ENCODE peak calls at places on chromosomes 7 and 10, in seven cellular contexts. One of them, this sample, is unnamed.

GRCh38 chr7:149432121-149432691 is 28.7 kb downstream of the ZNF777 start:
- DNase-seq in HT-29: no peak
- DNase-seq in HuH-7.5: no peak
- DNase-seq in GM23248: no peak
- DNase-seq in fibroblast of mammary gland: no peak
- DNase-seq in GM03348: no peak
- DNase-seq in HuH-7: no peak
- DNase-seq in this sample: no peak

GRCh38 chr7:133576769-133577168 is 323.9 kb downstream of the EXOC4 start:
- DNase-seq in HT-29: no peak
- DNase-seq in HuH-7.5: no peak
- DNase-seq in GM23248: no peak
- DNase-seq in fibroblast of mammary gland: no peak
- DNase-seq in GM03348: no peak
- DNase-seq in HuH-7: no peak
- DNase-seq in this sample: no peak

GRCh38 chr7:46545790-46546189 is 624.7 kb upstream of the IGFBP3 start:
- DNase-seq in HT-29: peak
- DNase-seq in HuH-7.5: no peak
- DNase-seq in GM23248: peak
- DNase-seq in fibroblast of mammary gland: peak
- DNase-seq in GM03348: peak
- DNase-seq in HuH-7: no peak
- DNase-seq in this sample: no peak

GRCh38 chr7:73586911-73587310 is 8.5 kb upstream of the TBL2 start:
- DNase-seq in HT-29: no peak
- DNase-seq in HuH-7.5: no peak
- DNase-seq in GM23248: no peak
- DNase-seq in fibroblast of mammary gland: no peak
- DNase-seq in GM03348: no peak
- DNase-seq in HuH-7: no peak
- DNase-seq in this sample: no peak

GRCh38 chr7:5351508-5352265 is 68.9 kb downstream of the SLC29A4 start:
- DNase-seq in HT-29: no peak
- DNase-seq in HuH-7.5: no peak
- DNase-seq in GM23248: no peak
- DNase-seq in fibroblast of mammary gland: peak
- DNase-seq in GM03348: no peak
- DNase-seq in HuH-7: no peak
- DNase-seq in this sample: no peak

GRCh38 chr7:134276951-134277350 is 39.8 kb downstream of the SLC35B4 start:
- DNase-seq in HT-29: no peak
- DNase-seq in HuH-7.5: no peak
- DNase-seq in GM23248: no peak
- DNase-seq in fibroblast of mammary gland: no peak
- DNase-seq in GM03348: no peak
- DNase-seq in HuH-7: no peak
- DNase-seq in this sample: no peak

GRCh38 chr7:117025891-117026290 is 72.6 kb downstream of the ST7 start:
- DNase-seq in HT-29: no peak
- DNase-seq in HuH-7.5: no peak
- DNase-seq in GM23248: no peak
- DNase-seq in fibroblast of mammary gland: peak
- DNase-seq in GM03348: no peak
- DNase-seq in HuH-7: no peak
- DNase-seq in this sample: no peak

GRCh38 chr10:18303851-18304800 is 163.9 kb downstream of the CACNB2 start:
- DNase-seq in HT-29: no peak
- DNase-seq in HuH-7.5: no peak
- DNase-seq in GM23248: no peak
- DNase-seq in fibroblast of mammary gland: no peak
- DNase-seq in GM03348: no peak
- DNase-seq in HuH-7: no peak
- DNase-seq in this sample: peak

GRCh38 chr10:84593546-84593945 is 265.2 kb downstream of the CCSER2 start:
- DNase-seq in HT-29: no peak
- DNase-seq in HuH-7.5: no peak
- DNase-seq in GM23248: no peak
- DNase-seq in fibroblast of mammary gland: no peak
- DNase-seq in GM03348: no peak
- DNase-seq in HuH-7: no peak
- DNase-seq in this sample: no peak

GRCh38 chr10:11295492-11295891 is 277.8 kb downstream of the CELF2 start:
- DNase-seq in HT-29: no peak
- DNase-seq in HuH-7.5: no peak
- DNase-seq in GM23248: no peak
- DNase-seq in fibroblast of mammary gland: no peak
- DNase-seq in GM03348: no peak
- DNase-seq in HuH-7: no peak
- DNase-seq in this sample: no peak

GRCh38 chr7:132030161-132030568 is 473.7 kb upstream of the PODXL start:
- DNase-seq in HT-29: no peak
- DNase-seq in HuH-7.5: no peak
- DNase-seq in GM23248: no peak
- DNase-seq in fibroblast of mammary gland: no peak
- DNase-seq in GM03348: no peak
- DNase-seq in HuH-7: no peak
- DNase-seq in this sample: no peak

GRCh38 chr7:75722381-75722780 is 16.4 kb downstream of the HIP1 start:
- DNase-seq in HT-29: no peak
- DNase-seq in HuH-7.5: no peak
- DNase-seq in GM23248: no peak
- DNase-seq in fibroblast of mammary gland: no peak
- DNase-seq in GM03348: no peak
- DNase-seq in HuH-7: no peak
- DNase-seq in this sample: no peak

GRCh38 chr10:125037145-125037544 is 95.2 kb downstream of the ZRANB1 start:
- DNase-seq in HT-29: peak
- DNase-seq in HuH-7.5: no peak
- DNase-seq in GM23248: peak
- DNase-seq in fibroblast of mammary gland: peak
- DNase-seq in GM03348: peak
- DNase-seq in HuH-7: no peak
- DNase-seq in this sample: no peak

GRCh38 chr7:294440-295154 is 4.6 kb downstream of the FOXL3 start:
- DNase-seq in HT-29: no peak
- DNase-seq in HuH-7.5: no peak
- DNase-seq in GM23248: no peak
- DNase-seq in fibroblast of mammary gland: no peak
- DNase-seq in GM03348: no peak
- DNase-seq in HuH-7: no peak
- DNase-seq in this sample: no peak

GRCh38 chr10:115918812-115919211 is 354.2 kb downstream of the GFRA1 start:
- DNase-seq in HT-29: no peak
- DNase-seq in HuH-7.5: no peak
- DNase-seq in GM23248: peak
- DNase-seq in fibroblast of mammary gland: peak
- DNase-seq in GM03348: peak
- DNase-seq in HuH-7: no peak
- DNase-seq in this sample: no peak

GRCh38 chr10:24483701-24484100 is 240.0 kb downstream of the ARHGAP21 start:
- DNase-seq in HT-29: peak
- DNase-seq in HuH-7.5: peak
- DNase-seq in GM23248: peak
- DNase-seq in fibroblast of mammary gland: peak
- DNase-seq in GM03348: peak
- DNase-seq in HuH-7: peak
- DNase-seq in this sample: peak

GRCh38 chr10:112177247-112177646 is 6.3 kb downstream of the GPAM start:
- DNase-seq in HT-29: no peak
- DNase-seq in HuH-7.5: peak
- DNase-seq in GM23248: no peak
- DNase-seq in fibroblast of mammary gland: no peak
- DNase-seq in GM03348: peak
- DNase-seq in HuH-7: peak
- DNase-seq in this sample: no peak

GRCh38 chr7:16989883-16990413 is 108.2 kb upstream of the AGR3 start:
- DNase-seq in HT-29: peak
- DNase-seq in HuH-7.5: peak
- DNase-seq in GM23248: peak
- DNase-seq in fibroblast of mammary gland: peak
- DNase-seq in GM03348: peak
- DNase-seq in HuH-7: peak
- DNase-seq in this sample: peak

GRCh38 chr7:77738871-77739270 is 42.6 kb downstream of the RSBN1L start:
- DNase-seq in HT-29: no peak
- DNase-seq in HuH-7.5: peak
- DNase-seq in GM23248: peak
- DNase-seq in fibroblast of mammary gland: peak
- DNase-seq in GM03348: no peak
- DNase-seq in HuH-7: no peak
- DNase-seq in this sample: no peak

GRCh38 chr7:45163692-45164052 is 6.1 kb downstream of the RAMP3 start:
- DNase-seq in HT-29: no peak
- DNase-seq in HuH-7.5: no peak
- DNase-seq in GM23248: no peak
- DNase-seq in fibroblast of mammary gland: no peak
- DNase-seq in GM03348: no peak
- DNase-seq in HuH-7: no peak
- DNase-seq in this sample: no peak

GRCh38 chr7:9958461-9958860 is 1015.2 kb upstream of the PHF14 start:
- DNase-seq in HT-29: no peak
- DNase-seq in HuH-7.5: no peak
- DNase-seq in GM23248: no peak
- DNase-seq in fibroblast of mammary gland: no peak
- DNase-seq in GM03348: no peak
- DNase-seq in HuH-7: no peak
- DNase-seq in this sample: no peak

GRCh38 chr7:20870977-20871376 is 84.3 kb upstream of the SP8 start:
- DNase-seq in HT-29: no peak
- DNase-seq in HuH-7.5: no peak
- DNase-seq in GM23248: no peak
- DNase-seq in fibroblast of mammary gland: no peak
- DNase-seq in GM03348: no peak
- DNase-seq in HuH-7: no peak
- DNase-seq in this sample: no peak

GRCh38 chr7:137454169-137455166 is 110.9 kb upstream of the PTN start:
- DNase-seq in HT-29: peak
- DNase-seq in HuH-7.5: no peak
- DNase-seq in GM23248: peak
- DNase-seq in fibroblast of mammary gland: peak
- DNase-seq in GM03348: peak
- DNase-seq in HuH-7: peak
- DNase-seq in this sample: no peak

GRCh38 chr7:91287685-91288084 is 23.5 kb downstream of the FZD1 start:
- DNase-seq in HT-29: no peak
- DNase-seq in HuH-7.5: no peak
- DNase-seq in GM23248: peak
- DNase-seq in fibroblast of mammary gland: no peak
- DNase-seq in GM03348: peak
- DNase-seq in HuH-7: no peak
- DNase-seq in this sample: no peak

GRCh38 chr10:75762436-75762802 is 331.0 kb downstream of the LRMDA start:
- DNase-seq in HT-29: no peak
- DNase-seq in HuH-7.5: no peak
- DNase-seq in GM23248: no peak
- DNase-seq in fibroblast of mammary gland: no peak
- DNase-seq in GM03348: no peak
- DNase-seq in HuH-7: no peak
- DNase-seq in this sample: no peak

GRCh38 chr10:36578306-36578705 is 547.1 kb upstream of the ANKRD30A start:
- DNase-seq in HT-29: no peak
- DNase-seq in HuH-7.5: no peak
- DNase-seq in GM23248: peak
- DNase-seq in fibroblast of mammary gland: peak
- DNase-seq in GM03348: peak
- DNase-seq in HuH-7: no peak
- DNase-seq in this sample: no peak

GRCh38 chr10:124732931-124733536 is 11.1 kb downstream of the FAM53B start:
- DNase-seq in HT-29: no peak
- DNase-seq in HuH-7.5: no peak
- DNase-seq in GM23248: no peak
- DNase-seq in fibroblast of mammary gland: peak
- DNase-seq in GM03348: no peak
- DNase-seq in HuH-7: no peak
- DNase-seq in this sample: peak

GRCh38 chr7:87506243-87507180 is 31.0 kb upstream of the ABCB4 start:
- DNase-seq in HT-29: peak
- DNase-seq in HuH-7.5: no peak
- DNase-seq in GM23248: peak
- DNase-seq in fibroblast of mammary gland: peak
- DNase-seq in GM03348: peak
- DNase-seq in HuH-7: no peak
- DNase-seq in this sample: no peak

GRCh38 chr7:65373608-65374351 is at the start of gene ZNF92:
- DNase-seq in HT-29: peak
- DNase-seq in HuH-7.5: peak
- DNase-seq in GM23248: peak
- DNase-seq in fibroblast of mammary gland: peak
- DNase-seq in GM03348: peak
- DNase-seq in HuH-7: peak
- DNase-seq in this sample: peak

GRCh38 chr10:63465293-63466167 is at the start of gene JMJD1C:
- DNase-seq in HT-29: peak
- DNase-seq in HuH-7.5: peak
- DNase-seq in GM23248: peak
- DNase-seq in fibroblast of mammary gland: peak
- DNase-seq in GM03348: peak
- DNase-seq in HuH-7: peak
- DNase-seq in this sample: peak

GRCh38 chr7:155998766-155999630 is 186.7 kb upstream of the SHH start:
- DNase-seq in HT-29: peak
- DNase-seq in HuH-7.5: no peak
- DNase-seq in GM23248: no peak
- DNase-seq in fibroblast of mammary gland: no peak
- DNase-seq in GM03348: no peak
- DNase-seq in HuH-7: no peak
- DNase-seq in this sample: no peak

GRCh38 chr10:50295367-50295766 is 44.1 kb upstream of the ASAH2 start:
- DNase-seq in HT-29: no peak
- DNase-seq in HuH-7.5: no peak
- DNase-seq in GM23248: no peak
- DNase-seq in fibroblast of mammary gland: no peak
- DNase-seq in GM03348: no peak
- DNase-seq in HuH-7: no peak
- DNase-seq in this sample: no peak

GRCh38 chr7:156731651-156732050 is 91.1 kb downstream of the RNF32 start:
- DNase-seq in HT-29: no peak
- DNase-seq in HuH-7.5: no peak
- DNase-seq in GM23248: peak
- DNase-seq in fibroblast of mammary gland: no peak
- DNase-seq in GM03348: peak
- DNase-seq in HuH-7: no peak
- DNase-seq in this sample: no peak

GRCh38 chr10:89301721-89302445 is at the start of gene IFIT2:
- DNase-seq in HT-29: peak
- DNase-seq in HuH-7.5: no peak
- DNase-seq in GM23248: peak
- DNase-seq in fibroblast of mammary gland: peak
- DNase-seq in GM03348: peak
- DNase-seq in HuH-7: no peak
- DNase-seq in this sample: peak

GRCh38 chr10:93752761-93753160 is 5.0 kb upstream of the LGI1 start:
- DNase-seq in HT-29: peak
- DNase-seq in HuH-7.5: no peak
- DNase-seq in GM23248: peak
- DNase-seq in fibroblast of mammary gland: peak
- DNase-seq in GM03348: no peak
- DNase-seq in HuH-7: no peak
- DNase-seq in this sample: no peak

This sample was measured in nucleus accumbens.